ENCODE peak calls at places on chromosomes 3 and 15, in eight cellular contexts. S is K562, L is ovary, N is sigmoid colon, M is A549, T is tibial nerve, H is esophagus muscularis mucosa, X is transverse colon. O is an unnamed sample.

GRCh38 chr3:53178246-53178645 is 17.2 kb downstream of the PRKCD start:
- DNase-seq in S (no peak), L (no peak), N (no peak), M (no peak), T (no peak), H (no peak), X (no peak), O (no peak)

GRCh38 chr3:183069086-183069485 is 30.2 kb downstream of the MCCC1 start:
- DNase-seq in S (no peak), L (no peak), N (no peak), M (no peak), T (no peak), H (no peak), X (no peak), O (no peak)

GRCh38 chr3:24264748-24265158 is 229.9 kb downstream of the THRB start:
- DNase-seq in S (peak), L (no peak), N (no peak), M (peak), T (no peak), H (no peak), X (no peak), O (no peak)

GRCh38 chr3:24793896-24794295 is 299.2 kb upstream of the THRB start:
- DNase-seq in S (no peak), L (no peak), N (no peak), M (no peak), T (no peak), H (no peak), X (no peak), O (no peak)

GRCh38 chr3:8473029-8473428 is 28.6 kb upstream of the LMCD1 start:
- DNase-seq in S (no peak), L (no peak), N (no peak), M (no peak), T (no peak), H (no peak), X (no peak), O (no peak)

GRCh38 chr15:33126559-33127290 is 67.8 kb downstream of the FMN1 start:
- DNase-seq in S (no peak), L (peak), N (peak), M (peak), T (peak), H (no peak), X (peak), O (peak)

GRCh38 chr15:98347866-98348265 is 300.5 kb upstream of the IGF1R start:
- DNase-seq in S (no peak), L (no peak), N (no peak), M (no peak), T (no peak), H (no peak), X (no peak), O (no peak)

GRCh38 chr15:62757535-62757934 is 285.0 kb upstream of the TPM1 start:
- DNase-seq in S (no peak), L (no peak), N (no peak), M (no peak), T (no peak), H (no peak), X (no peak), O (no peak)

GRCh38 chr3:122793568-122794416 is at the start of gene HSPBAP1:
- DNase-seq in S (peak), L (peak), N (peak), M (peak), T (peak), H (peak), X (peak), O (peak)

GRCh38 chr15:25846377-25846776 is 16.8 kb downstream of the ATP10A start:
- DNase-seq in S (no peak), L (no peak), N (no peak), M (no peak), T (no peak), H (no peak), X (no peak), O (no peak)

GRCh38 chr15:28191832-28192231 is 92.7 kb upstream of the OCA2 start:
- DNase-seq in S (no peak), L (peak), N (peak), M (peak), T (no peak), H (no peak), X (peak), O (peak)

GRCh38 chr15:31300208-31300661 is 26.4 kb upstream of the KLF13 start:
- DNase-seq in S (no peak), L (no peak), N (peak), M (no peak), T (peak), H (peak), X (no peak), O (no peak)

GRCh38 chr3:129985113-129985512 is 10.6 kb downstream of the TRH start:
- DNase-seq in S (no peak), L (no peak), N (no peak), M (no peak), T (no peak), H (no peak), X (no peak), O (no peak)

GRCh38 chr3:164332856-164333802 is 745.2 kb downstream of the SI start:
- DNase-seq in S (no peak), L (peak), N (no peak), M (no peak), T (no peak), H (no peak), X (no peak), O (no peak)

GRCh38 chr3:47163023-47163989 is 607 bp downstream of the SETD2 start:
- DNase-seq in S (peak), L (peak), N (peak), M (peak), T (peak), H (no peak), X (peak), O (peak)

GRCh38 chr3:135982922-135983581 is 17.5 kb downstream of the PPP2R3A start:
- DNase-seq in S (no peak), L (no peak), N (no peak), M (no peak), T (no peak), H (no peak), X (no peak), O (no peak)

GRCh38 chr15:69663982-69664381 is 211.4 kb downstream of the RPLP1 start:
- DNase-seq in S (no peak), L (no peak), N (no peak), M (no peak), T (no peak), H (no peak), X (no peak), O (no peak)

GRCh38 chr3:82087958-82088357 is 326.5 kb upstream of the GBE1 start:
- DNase-seq in S (no peak), L (no peak), N (no peak), M (peak), T (no peak), H (no peak), X (no peak), O (no peak)

GRCh38 chr3:58612825-58613224 is 35.6 kb upstream of the FAM107A start:
- DNase-seq in S (no peak), L (no peak), N (no peak), M (no peak), T (no peak), H (no peak), X (no peak), O (no peak)

GRCh38 chr15:87764461-87765236 is 491.9 kb downstream of the NTRK3 start:
- DNase-seq in S (no peak), L (no peak), N (no peak), M (peak), T (no peak), H (no peak), X (no peak), O (no peak)

GRCh38 chr15:38490231-38490630 is 36.3 kb downstream of the FAM98B start:
- DNase-seq in S (no peak), L (no peak), N (no peak), M (no peak), T (no peak), H (no peak), X (no peak), O (no peak)

GRCh38 chr15:38547255-38547997 is 17.2 kb downstream of the RASGRP1 start:
- DNase-seq in S (peak), L (no peak), N (no peak), M (no peak), T (no peak), H (peak), X (no peak), O (no peak)

GRCh38 chr15:62403164-62403809 is 238.2 kb upstream of the C2CD4B start:
- DNase-seq in S (no peak), L (no peak), N (no peak), M (peak), T (no peak), H (no peak), X (no peak), O (no peak)

GRCh38 chr3:16066975-16067374 is 107.5 kb upstream of the GALNT15 start:
- DNase-seq in S (no peak), L (no peak), N (no peak), M (peak), T (no peak), H (no peak), X (no peak), O (no peak)

GRCh38 chr3:196141866-196142673 is 60.2 kb upstream of the TFRC start:
- DNase-seq in S (peak), L (no peak), N (no peak), M (no peak), T (no peak), H (no peak), X (no peak), O (peak)

GRCh38 chr3:186361246-186361611 is 805 bp downstream of the DGKG start:
- DNase-seq in S (no peak), L (no peak), N (no peak), M (no peak), T (no peak), H (no peak), X (no peak), O (no peak)

GRCh38 chr15:72238586-72238985 is 7.6 kb upstream of the PKM start:
- DNase-seq in S (no peak), L (no peak), N (no peak), M (no peak), T (no peak), H (no peak), X (no peak), O (no peak)

GRCh38 chr3:82586414-82586813 is 825.0 kb upstream of the GBE1 start:
- DNase-seq in S (no peak), L (no peak), N (no peak), M (no peak), T (no peak), H (no peak), X (no peak), O (no peak)

GRCh38 chr3:193894121-193894863 is 241.7 kb upstream of the HES1 start:
- DNase-seq in S (no peak), L (no peak), N (no peak), M (no peak), T (no peak), H (no peak), X (no peak), O (no peak)

GRCh38 chr3:193896419-193896818 is 239.5 kb upstream of the HES1 start:
- DNase-seq in S (no peak), L (no peak), N (no peak), M (no peak), T (no peak), H (no peak), X (no peak), O (no peak)

GRCh38 chr3:193897791-193898190 is 238.2 kb upstream of the HES1 start:
- DNase-seq in S (no peak), L (no peak), N (no peak), M (no peak), T (no peak), H (no peak), X (no peak), O (no peak)

GRCh38 chr3:193897288-193897687 is 238.7 kb upstream of the HES1 start:
- DNase-seq in S (peak), L (peak), N (no peak), M (no peak), T (peak), H (no peak), X (no peak), O (no peak)

DNA sequence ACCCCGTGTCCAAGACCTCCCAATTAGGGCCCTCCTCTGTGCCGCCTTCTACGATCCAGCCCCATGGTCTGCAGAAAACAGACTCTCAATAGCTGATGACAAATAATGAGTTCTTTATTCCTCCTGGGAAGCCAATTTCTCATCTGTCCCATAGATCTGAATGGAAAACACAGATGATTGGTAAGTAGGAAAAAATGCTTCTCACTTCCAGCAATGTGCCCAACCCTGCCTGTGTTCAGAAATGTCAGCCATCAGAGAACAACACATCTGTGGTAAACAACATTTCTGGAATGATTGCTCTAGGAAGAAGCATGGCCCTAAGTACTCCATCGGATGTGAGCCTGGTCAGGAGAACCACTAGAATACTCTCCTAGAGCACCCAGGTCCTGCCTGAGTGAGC is 240.5 kb upstream of the HES1 start:
- DNase-seq in S (no peak), L (no peak), N (no peak), M (no peak), T (no peak), H (no peak), X (no peak), O (no peak)
- TF ChIP-seq EP300 in S (no peak), L (no peak), N (no peak), M (no peak), T (no peak), H (no peak), X (no peak), O (no peak)

DNA sequence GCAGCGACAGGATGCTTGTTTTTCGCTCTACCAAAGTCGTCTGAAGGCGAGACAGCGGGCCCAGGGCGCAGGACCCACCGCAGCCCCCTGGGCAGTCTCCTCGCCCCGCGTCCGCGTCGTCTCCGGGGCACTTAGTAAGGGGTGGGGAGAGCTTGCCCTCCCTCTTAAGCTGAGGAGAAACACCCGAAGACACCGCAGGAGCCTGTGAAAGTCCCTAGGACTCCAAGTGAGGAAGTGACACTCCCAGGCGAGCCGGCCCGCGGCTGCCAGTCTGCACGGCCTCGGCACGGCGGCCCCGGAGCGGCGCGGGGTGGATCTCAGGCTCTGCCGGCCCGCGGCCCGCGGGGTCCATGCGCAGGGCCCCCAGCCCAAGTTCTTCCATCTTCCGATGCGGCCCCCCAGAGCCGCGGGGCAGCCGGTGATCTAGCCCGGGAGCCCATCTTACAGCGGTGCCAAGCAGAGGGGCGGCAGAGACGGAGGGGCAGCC is 262 bp downstream of the ARHGAP31 start:
- DNase-seq in S (no peak), L (peak), N (peak), M (peak), T (peak), H (peak), X (peak), O (peak)
- TF ChIP-seq POLR2A in S (no peak), L (no peak), N (no peak), M (no peak), T (peak), H (no peak), X (no peak), O (no peak)

GRCh38 chr15:67833504-67834248 is 6.2 kb downstream of the RNU6-1 start:
- DNase-seq in S (peak), L (peak), N (peak), M (peak), T (no peak), H (no peak), X (peak), O (peak)
- TF ChIP-seq EP300 in S (no peak), L (no peak), N (no peak), M (no peak), T (no peak), H (no peak), X (no peak), O (no peak)

GRCh38 chr3:149086232-149086988 is at the start of gene HLTF:
- DNase-seq in S (peak), L (peak), N (peak), M (peak), T (peak), H (peak), X (peak), O (peak)
- TF ChIP-seq POLR2A in S (peak), L (no peak), N (peak), M (peak), T (peak), H (no peak), X (peak), O (no peak)

GRCh38 chr3:14375192-14375591 is 27.2 kb upstream of the SLC6A6 start:
- DNase-seq in S (no peak), L (no peak), N (no peak), M (no peak), T (no peak), H (no peak), X (no peak), O (no peak)
- TF ChIP-seq EP300 in S (no peak), L (no peak), N (no peak), M (no peak), T (no peak), H (no peak), X (no peak), O (no peak)

DNA sequence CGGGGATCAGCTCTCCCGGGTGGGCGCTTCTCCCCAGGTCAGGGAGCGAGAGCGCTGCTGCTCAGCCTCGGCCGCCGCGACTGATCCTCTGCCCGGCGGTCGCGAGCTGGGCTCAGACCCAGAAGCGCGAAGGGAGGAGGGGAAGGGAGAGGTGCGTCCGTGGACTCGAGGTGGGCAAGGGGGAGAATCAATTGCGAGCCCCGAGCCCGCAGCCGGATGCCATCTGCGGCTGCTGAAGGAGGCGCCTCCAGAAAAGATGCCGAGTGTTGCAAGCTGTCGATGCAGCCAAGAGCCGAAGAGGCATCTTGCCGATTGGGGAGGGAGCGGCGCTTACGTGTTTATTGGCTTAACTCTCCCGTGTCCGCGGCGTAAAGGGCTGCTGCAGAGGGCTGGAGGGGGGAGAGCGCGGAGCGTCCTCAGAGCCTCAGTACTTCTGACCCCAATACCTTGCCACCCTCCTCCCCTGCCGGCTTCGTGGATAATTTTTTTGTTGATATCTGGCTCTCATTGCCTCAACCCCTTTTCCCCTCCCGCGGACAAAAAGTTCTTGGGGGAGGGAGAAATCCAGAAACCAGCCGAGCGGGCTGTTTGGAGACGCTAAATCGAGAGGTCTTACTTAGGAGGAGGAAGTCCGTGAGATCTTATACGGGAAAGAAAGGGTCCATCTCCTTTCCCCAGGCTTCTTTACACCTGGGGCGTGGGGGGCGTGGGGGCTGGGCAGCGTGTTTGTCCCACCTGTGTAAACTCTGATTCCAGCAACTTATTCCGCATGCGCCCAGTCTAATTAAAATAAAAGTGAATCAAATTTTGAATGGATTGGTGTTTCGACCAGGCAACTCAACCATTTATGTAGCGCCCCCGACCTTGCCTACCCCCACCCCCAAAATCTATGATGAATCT is at the start of gene CADPS:
- DNase-seq in S (no peak), L (peak), N (no peak), M (no peak), T (no peak), H (no peak), X (peak), O (no peak)
- TF ChIP-seq POLR2A in S (no peak), L (no peak), N (no peak), M (no peak), T (no peak), H (no peak), X (no peak), O (no peak)

GRCh38 chr3:140430494-140430893 is 247.4 kb upstream of the TRIM42 start:
- DNase-seq in S (no peak), L (no peak), N (no peak), M (no peak), T (no peak), H (peak), X (no peak), O (no peak)

GRCh38 chr3:140428380-140428779 is 249.5 kb upstream of the TRIM42 start:
- DNase-seq in S (no peak), L (no peak), N (no peak), M (no peak), T (no peak), H (peak), X (no peak), O (no peak)

GRCh38 chr3:140427786-140428185 is 250.1 kb upstream of the TRIM42 start:
- DNase-seq in S (no peak), L (no peak), N (no peak), M (no peak), T (no peak), H (peak), X (no peak), O (no peak)

GRCh38 chr3:140432176-140432753 is 245.6 kb upstream of the TRIM42 start:
- DNase-seq in S (no peak), L (peak), N (no peak), M (no peak), T (no peak), H (no peak), X (no peak), O (no peak)

GRCh38 chr3:140429791-140430190 is 248.1 kb upstream of the TRIM42 start:
- DNase-seq in S (no peak), L (no peak), N (no peak), M (no peak), T (no peak), H (peak), X (no peak), O (no peak)
- TF ChIP-seq EP300 in S (no peak), L (no peak), N (no peak), M (no peak), T (no peak), H (no peak), X (no peak), O (no peak)

O was measured in stomach.